ENCODE peak calls at places on chromosomes 2 and 18, in five cellular contexts. H, T, K, D and Q are unnamed samples.

GRCh38 chr18:3624818-3625716 is 175.1 kb downstream of the TGIF1 start:
- DNase-seq in H (peak), D (peak), K (no peak), T (no peak), Q (peak)

GRCh38 chr2:169513926-169514325 is 4.4 kb downstream of the KLHL41 start:
- DNase-seq in H (no peak), K (no peak), T (no peak), D (no peak), Q (no peak)

GRCh38 chr2:9311488-9311887 is 104.9 kb downstream of the ASAP2 start:
- DNase-seq in K (no peak), D (peak), H (peak), T (no peak), Q (no peak)

GRCh38 chr18:29693334-29693733 is 1349.2 kb downstream of the DSC3 start:
- DNase-seq in D (no peak), K (no peak), H (peak), T (no peak), Q (no peak)

GRCh38 chr2:26629751-26630150 is 11.4 kb downstream of the CIB4 start:
- DNase-seq in D (no peak), K (no peak), H (no peak), T (no peak), Q (no peak)

GRCh38 chr2:97699765-97700444 is 13.5 kb upstream of the ZAP70 start:
- DNase-seq in T (no peak), D (peak), K (no peak), H (peak), Q (peak)

GRCh38 chr2:104844813-104845551 is 8.9 kb upstream of the POU3F3 start:
- DNase-seq in D (no peak), H (no peak), K (no peak), T (no peak), Q (no peak)

GRCh38 chr18:4232656-4233055 is 222.5 kb downstream of the DLGAP1 start:
- DNase-seq in T (no peak), D (no peak), H (no peak), K (no peak), Q (no peak)

GRCh38 chr2:85583667-85584353 is 421 bp upstream of the VAMP5 start:
- DNase-seq in K (no peak), T (no peak), H (no peak), D (no peak), Q (no peak)

GRCh38 chr2:67075056-67075455 is 322.1 kb upstream of the ETAA1 start:
- DNase-seq in K (no peak), T (no peak), D (no peak), H (no peak), Q (no peak)

DNA sequence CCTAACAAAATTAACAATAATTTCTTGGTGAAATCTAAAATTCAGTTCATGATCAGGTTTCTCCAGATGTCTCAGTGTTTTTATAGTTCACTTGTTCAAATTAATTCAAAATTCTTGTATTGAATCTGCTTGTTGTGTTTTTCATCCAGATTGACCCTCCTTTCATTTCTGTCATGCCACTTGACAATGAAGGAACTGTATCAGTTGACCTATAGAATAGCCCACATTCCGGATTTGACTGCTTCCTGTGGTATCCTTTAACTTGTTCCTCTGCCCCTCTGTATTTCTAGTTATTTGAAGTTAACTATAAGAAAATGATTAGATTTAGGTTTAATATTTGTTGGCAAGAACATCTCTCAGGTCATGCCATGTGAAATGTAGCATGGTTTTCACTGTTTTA is 53.3 kb downstream of the TWSG1 start:
- DNase-seq in D (no peak), H (no peak), K (no peak), T (no peak), Q (no peak)
- H3K4me3 ChIP-seq in D (no peak), H (no peak), K (no peak), T (no peak), Q (no peak)

GRCh38 chr2:65033178-65033577 is 23.0 kb upstream of the CEP68 start:
- DNase-seq in K (no peak), T (no peak), H (no peak), D (no peak), Q (no peak)
- TF ChIP-seq CTCF in K (peak), T (no peak), H (peak), D (no peak), Q (no peak)

DNA sequence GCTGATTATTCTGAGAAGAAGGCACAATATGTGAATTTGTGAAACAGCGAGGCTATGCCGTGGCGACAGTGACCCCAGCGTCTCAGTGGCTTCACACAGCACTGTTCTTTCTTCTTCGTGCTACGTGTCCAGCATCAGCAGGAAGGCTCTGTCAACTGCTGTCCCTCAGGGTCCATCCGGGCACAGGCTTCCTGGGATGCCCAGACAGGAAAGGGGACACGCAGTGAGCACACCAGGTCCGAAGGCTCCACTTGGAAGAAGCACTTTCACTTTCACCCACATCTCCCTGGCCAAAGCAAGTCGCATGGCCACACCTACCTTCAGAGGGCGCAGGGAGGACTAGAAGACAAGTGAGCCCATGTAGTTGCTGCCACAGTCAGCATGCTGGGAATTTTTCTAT is 47.3 kb downstream of the PTGR3 start:
- DNase-seq in D (peak), K (peak), T (no peak), H (no peak), Q (no peak)
- H3K4me3 ChIP-seq in D (no peak), K (peak), T (peak), H (no peak), Q (no peak)

GRCh38 chr2:40256649-40257048 is 195.2 kb downstream of the SLC8A1 start:
- DNase-seq in K (no peak), D (no peak), T (no peak), H (no peak), Q (peak)
- TF ChIP-seq CTCF in K (no peak), D (no peak), T (no peak), H (peak), Q (peak)

GRCh38 chr2:235026649-235027557 is 75.1 kb downstream of the SH3BP4 start:
- DNase-seq in D (peak), H (peak), T (no peak), K (peak), Q (peak)

GRCh38 chr2:235028646-235029045 is 76.8 kb downstream of the SH3BP4 start:
- DNase-seq in D (no peak), H (no peak), T (no peak), K (no peak), Q (no peak)

GRCh38 chr2:235029054-235029453 is 77.2 kb downstream of the SH3BP4 start:
- DNase-seq in T (no peak), H (no peak), K (no peak), D (no peak), Q (no peak)

GRCh38 chr2:235026137-235026536 is 74.3 kb downstream of the SH3BP4 start:
- DNase-seq in H (peak), D (no peak), K (no peak), T (no peak), Q (no peak)

DNA sequence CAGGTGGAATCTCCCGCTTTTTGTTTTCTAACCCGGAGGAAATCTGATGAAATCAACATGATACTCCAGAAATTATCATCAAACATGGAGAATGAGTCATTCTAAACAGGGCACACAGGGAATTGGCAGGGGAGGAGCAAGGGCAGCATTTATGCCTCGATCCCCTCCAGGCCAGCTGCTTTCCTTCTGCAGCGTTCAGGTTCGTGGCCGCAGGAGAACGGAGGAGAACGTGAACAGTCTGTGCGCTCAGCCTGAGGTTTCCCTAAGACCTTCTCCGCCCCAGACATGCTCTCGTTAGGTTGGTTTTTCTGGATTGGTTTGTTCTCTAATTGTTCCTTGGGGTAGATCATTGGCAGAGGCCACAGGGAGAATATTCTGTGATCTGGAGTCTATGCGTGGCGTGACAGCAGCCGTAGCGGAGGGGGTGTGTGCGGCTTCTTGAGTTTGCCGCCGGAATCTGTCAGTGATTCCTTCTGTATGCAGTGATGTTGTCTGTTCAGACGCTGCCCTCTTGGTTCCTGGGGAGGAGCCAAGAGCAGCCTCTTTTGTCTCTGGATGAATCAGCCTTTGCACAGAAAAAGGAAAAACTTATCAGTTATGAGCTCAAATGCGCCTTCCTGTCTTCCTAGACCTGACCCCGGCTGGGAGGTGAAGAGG is 75.9 kb downstream of the SH3BP4 start:
- DNase-seq in D (no peak), T (no peak), H (peak), K (no peak), Q (no peak)
- H3K4me3 ChIP-seq in D (no peak), T (no peak), H (no peak), K (no peak), Q (no peak)

DNA sequence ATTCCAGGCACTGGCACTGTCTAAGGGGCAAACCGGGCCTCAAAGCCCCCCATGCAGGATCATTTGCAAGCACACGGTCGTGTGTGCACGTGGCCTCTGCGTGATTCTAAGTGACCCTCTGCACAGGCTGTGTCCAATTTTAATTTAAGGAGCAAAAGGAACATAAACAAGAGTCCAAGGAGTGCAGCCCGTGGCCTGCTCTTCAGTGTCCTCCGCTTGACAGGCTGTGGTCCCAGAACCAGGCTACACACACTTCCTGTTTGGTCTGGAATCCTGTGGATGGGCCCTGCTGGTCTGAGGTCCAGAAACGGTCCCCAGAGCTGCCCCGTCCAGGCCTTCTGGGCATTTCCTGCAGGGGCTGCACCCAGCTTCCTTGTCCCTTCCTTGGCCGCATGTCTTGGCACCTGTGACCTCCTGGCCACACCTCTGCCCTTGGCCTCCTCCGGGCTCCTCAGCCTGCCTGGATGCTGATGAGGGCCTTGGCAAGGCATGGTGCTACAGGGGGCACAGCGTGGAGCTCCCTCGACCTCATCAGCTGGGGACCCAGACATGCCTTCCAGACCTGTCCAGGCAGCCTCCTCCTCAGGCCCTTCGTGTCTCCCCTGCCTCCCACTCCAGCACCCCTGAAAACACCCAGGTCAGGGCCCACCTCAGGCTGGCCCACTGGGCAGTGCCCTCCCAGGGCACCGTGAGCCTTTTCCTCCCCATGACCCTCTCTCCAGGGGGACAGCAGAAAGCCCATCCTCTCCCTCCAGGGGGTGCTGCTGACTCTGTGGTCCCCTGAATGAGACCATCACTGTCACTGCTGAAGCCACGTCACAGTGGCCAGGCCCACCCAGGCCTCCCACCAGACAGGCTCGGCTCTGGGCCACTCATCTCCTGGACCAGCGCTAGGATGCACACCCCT is 136.4 kb upstream of the GPC1 start:
- DNase-seq in T (no peak), H (no peak), K (no peak), D (no peak), Q (no peak)
- TF ChIP-seq CTCF in T (no peak), H (peak), K (no peak), D (no peak), Q (no peak)